ENCODE peak calls at places on chromosome 9, in five cellular contexts. B, J, R, K and Q are unnamed samples.

GRCh38 chr9:77827104-77827784 is 179.1 kb upstream of the GNA14 start:
- DNase-seq in B (no peak), J (peak), R (peak), K (no peak), Q (peak)

GRCh38 chr9:9257999-9258398 is 1354.8 kb downstream of the PTPRD start:
- DNase-seq in B (no peak), J (no peak), R (no peak), K (no peak), Q (no peak)

GRCh38 chr9:119836036-119836435 is 466.8 kb upstream of the BRINP1 start:
- DNase-seq in B (no peak), J (no peak), R (no peak), K (peak), Q (no peak)

GRCh38 chr9:106981396-106982287 is 118.7 kb downstream of the ZNF462 start:
- DNase-seq in B (no peak), J (no peak), R (peak), K (no peak), Q (no peak)

GRCh38 chr9:135349963-135350360 is 129.6 kb upstream of the PPP1R26 start:
- DNase-seq in B (no peak), J (no peak), R (no peak), K (no peak), Q (no peak)

GRCh38 chr9:116488373-116488772 is 198.7 kb upstream of the TRIM32 start:
- DNase-seq in B (no peak), J (no peak), R (no peak), K (no peak), Q (no peak)

GRCh38 chr9:130201974-130202373 is 29.8 kb downstream of the NCS1 start:
- DNase-seq in B (no peak), J (no peak), R (no peak), K (no peak), Q (peak)

GRCh38 chr9:72650206-72650605 is 128.8 kb downstream of the TMC1 start:
- DNase-seq in B (no peak), J (no peak), R (no peak), K (no peak), Q (no peak)

GRCh38 chr9:112000743-112001142 is 104.1 kb downstream of the UGCG start:
- DNase-seq in B (peak), J (no peak), R (no peak), K (peak), Q (no peak)

GRCh38 chr9:109171926-109172325 is 4.9 kb upstream of the FRRS1L start:
- DNase-seq in B (no peak), J (peak), R (no peak), K (no peak), Q (no peak)

DNA sequence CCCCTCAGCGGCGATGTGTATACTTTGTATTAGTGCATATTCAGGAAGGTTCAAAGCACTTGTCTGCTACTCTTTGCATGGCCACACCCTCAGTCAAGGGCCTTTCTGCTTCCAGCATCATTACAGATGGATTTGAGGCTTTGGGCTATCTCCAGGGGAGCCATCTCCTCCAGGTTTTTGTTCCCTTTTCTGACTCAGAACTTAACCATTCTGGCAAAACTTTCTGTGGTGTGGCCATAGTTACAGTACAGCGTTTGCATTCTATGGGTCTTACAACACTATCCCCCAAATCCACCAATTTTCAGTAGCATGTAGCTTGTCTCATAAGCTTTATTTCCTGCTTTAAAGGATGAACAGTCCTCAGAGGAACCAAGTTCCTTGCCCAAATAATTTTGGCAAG is 36.0 kb upstream of the SVEP1 start:
- DNase-seq in B (no peak), J (no peak), R (no peak), K (no peak), Q (no peak)
- TF ChIP-seq CREB1 in B (no peak), J (no peak), R (no peak), K (no peak), Q (no peak)

GRCh38 chr9:113578877-113579269 is 115.3 kb downstream of the RGS3 start:
- DNase-seq in B (no peak), J (peak), R (peak), K (no peak), Q (no peak)
- TF ChIP-seq CREB1 in B (no peak), J (no peak), R (no peak), K (no peak), Q (no peak)

GRCh38 chr9:37575921-37576721 is at the start of gene FBXO10:
- DNase-seq in B (peak), J (peak), R (no peak), K (peak), Q (no peak)
- TF ChIP-seq CREB1 in B (no peak), J (no peak), R (peak), K (peak), Q (peak)

DNA sequence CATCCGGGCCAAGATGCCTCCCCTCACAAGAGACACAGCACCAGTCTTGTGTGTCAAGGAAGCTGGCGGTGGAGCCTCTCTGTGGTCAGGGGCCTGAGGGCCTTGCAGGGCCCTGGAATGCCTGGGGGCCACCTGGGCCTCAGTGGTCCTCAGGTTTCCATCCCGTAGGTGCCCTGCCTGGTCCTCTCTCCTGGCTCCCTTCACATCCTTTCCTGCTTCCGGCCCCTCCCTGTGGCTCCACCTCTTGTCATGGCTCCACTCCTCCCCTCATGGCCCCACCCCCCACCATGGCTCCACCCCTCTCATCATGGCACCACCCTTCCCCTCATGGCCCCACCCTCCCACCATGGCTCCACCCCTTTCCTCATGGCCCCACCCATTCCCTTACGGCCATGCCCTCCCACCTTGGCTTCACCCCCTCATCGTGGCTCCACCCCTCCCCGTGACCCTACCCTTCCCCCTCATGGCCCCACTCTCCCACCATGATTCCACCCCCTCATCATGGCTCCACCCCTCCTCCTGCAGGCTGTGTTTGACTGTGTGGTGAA is 175.8 kb downstream of the CACNA1B start:
- DNase-seq in B (peak), J (peak), R (no peak), K (peak), Q (no peak)
- TF ChIP-seq CREB1 in B (no peak), J (no peak), R (no peak), K (no peak), Q (no peak)

DNA sequence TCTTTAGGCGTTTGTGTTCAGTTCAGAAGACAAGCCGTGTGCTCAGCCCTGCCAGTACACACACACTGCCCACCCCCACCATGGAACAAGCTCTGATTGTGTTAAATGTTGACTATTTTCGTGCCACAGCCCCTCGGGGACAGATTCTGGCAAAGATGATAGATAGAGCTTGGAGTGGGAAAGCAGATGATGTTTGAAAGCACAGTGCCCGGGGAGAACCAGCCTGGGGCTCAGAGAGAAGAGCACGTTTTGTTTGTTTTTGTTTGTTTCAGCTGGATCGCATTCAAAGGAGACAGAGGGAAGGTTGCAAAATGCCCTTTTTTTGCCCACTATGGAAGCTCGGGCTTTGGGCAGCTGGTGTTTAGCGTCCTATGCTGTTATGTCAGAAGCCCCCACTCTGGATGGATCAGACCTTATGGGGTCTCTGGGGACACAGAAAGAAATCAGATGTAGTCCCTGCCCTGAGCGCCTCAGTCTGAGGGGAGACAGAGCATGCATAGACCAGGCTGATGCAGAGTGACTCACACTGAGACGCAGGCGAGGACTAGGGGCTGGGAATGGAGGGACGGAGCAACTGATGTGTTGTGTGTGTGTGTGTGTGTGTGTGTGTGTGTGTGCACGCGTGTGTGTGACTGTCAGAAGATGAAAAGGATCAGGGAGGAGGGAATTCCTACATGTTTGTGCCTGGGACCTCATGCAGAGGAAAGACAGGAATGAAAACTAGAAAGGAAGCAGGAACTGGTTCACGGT is 229.7 kb downstream of the MELK start:
- DNase-seq in B (no peak), J (no peak), R (no peak), K (no peak), Q (no peak)
- TF ChIP-seq CREB1 in B (no peak), J (no peak), R (no peak), K (no peak), Q (no peak)

GRCh38 chr9:88313364-88314220 is 74.7 kb upstream of the SPIN1 start:
- DNase-seq in B (peak), J (no peak), R (no peak), K (peak), Q (no peak)
- TF ChIP-seq CREB1 in B (no peak), J (no peak), R (no peak), K (no peak), Q (no peak)

DNA sequence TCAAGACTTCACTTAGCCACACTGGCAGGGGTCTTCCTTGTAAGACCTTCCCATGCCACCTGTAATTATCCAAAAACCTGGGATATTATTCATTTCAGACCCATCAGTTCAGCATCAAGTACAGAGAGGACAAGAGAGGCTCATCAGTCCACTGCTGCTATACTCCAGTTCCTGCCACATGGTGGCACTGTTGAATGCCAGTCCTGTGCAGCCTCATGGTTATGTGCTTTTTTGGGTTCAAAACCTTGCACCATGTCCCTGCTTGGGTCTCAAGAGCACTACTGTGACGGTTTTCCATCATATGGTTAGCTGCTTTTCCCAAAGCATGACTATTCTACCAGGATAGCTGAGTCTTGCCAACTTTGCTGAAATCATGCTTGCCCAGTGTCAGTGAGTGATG is 8.5 kb downstream of the PTGS1 start:
- DNase-seq in B (peak), J (peak), R (no peak), K (peak), Q (no peak)
- TF ChIP-seq CREB1 in B (no peak), J (no peak), R (no peak), K (no peak), Q (no peak)